ENCODE peak calls at places on chromosomes 16 and 17, in four cellular contexts. One of them, this sample, is unnamed. For H3K4me1, the result is how much of the 10 kb centered on the place peaks cover.

GRCh38 chr17:66964930-66965800 is 658 bp downstream of the CACNG4 start:
- DNase-seq in ascending aorta: no peak
- DNase-seq in tibial nerve: no peak
- DNase-seq in lower lobe of right lung: no peak
- DNase-seq in this sample: no peak

GRCh38 chr17:7261377-7262191 is 694 bp downstream of the CLDN7 start:
- DNase-seq in ascending aorta: no peak
- DNase-seq in tibial nerve: no peak
- DNase-seq in lower lobe of right lung: peak
- DNase-seq in this sample: no peak

GRCh38 chr17:8911205-8911604 is 43.7 kb upstream of the PIK3R6 start:
- DNase-seq in ascending aorta: peak
- DNase-seq in tibial nerve: no peak
- DNase-seq in lower lobe of right lung: no peak
- DNase-seq in this sample: no peak

GRCh38 chr17:73282629-73283028 is 20.9 kb upstream of the CPSF4L start:
- DNase-seq in ascending aorta: no peak
- DNase-seq in tibial nerve: no peak
- DNase-seq in lower lobe of right lung: no peak
- DNase-seq in this sample: no peak

GRCh38 chr16:64711596-64711995 is 410.3 kb downstream of the CDH11 start:
- DNase-seq in ascending aorta: no peak
- DNase-seq in tibial nerve: no peak
- DNase-seq in lower lobe of right lung: no peak
- DNase-seq in this sample: no peak

GRCh38 chr17:74437702-74438101 is 5.8 kb downstream of the GPRC5C start:
- DNase-seq in ascending aorta: no peak
- DNase-seq in tibial nerve: no peak
- DNase-seq in lower lobe of right lung: no peak
- DNase-seq in this sample: no peak

GRCh38 chr16:85112364-85112763 is at the start of gene CIBAR2:
- DNase-seq in ascending aorta: no peak
- DNase-seq in tibial nerve: no peak
- DNase-seq in lower lobe of right lung: no peak
- DNase-seq in this sample: no peak

GRCh38 chr16:2752850-2753522 is 548 bp downstream of the SRRM2 start:
- DNase-seq in ascending aorta: peak
- DNase-seq in tibial nerve: peak
- DNase-seq in lower lobe of right lung: peak
- DNase-seq in this sample: peak

GRCh38 chr16:75627856-75628255 is 4.8 kb upstream of the ADAT1 start:
- DNase-seq in ascending aorta: no peak
- DNase-seq in tibial nerve: no peak
- DNase-seq in lower lobe of right lung: no peak
- DNase-seq in this sample: no peak

GRCh38 chr17:33072421-33073175 is 81.0 kb downstream of the SPACA3 start:
- DNase-seq in ascending aorta: no peak
- DNase-seq in tibial nerve: no peak
- DNase-seq in lower lobe of right lung: no peak
- DNase-seq in this sample: no peak

GRCh38 chr16:25033852-25034251 is 18.7 kb upstream of the ARHGAP17 start:
- DNase-seq in ascending aorta: no peak
- DNase-seq in tibial nerve: no peak
- DNase-seq in lower lobe of right lung: no peak
- DNase-seq in this sample: no peak

GRCh38 chr17:17384291-17384615 is 81.1 kb downstream of the NT5M start:
- DNase-seq in ascending aorta: no peak
- DNase-seq in tibial nerve: no peak
- DNase-seq in lower lobe of right lung: no peak
- DNase-seq in this sample: no peak

GRCh38 chr16:5062790-5063765 is 2.7 kb downstream of the C16orf89 start:
- DNase-seq in ascending aorta: no peak
- DNase-seq in tibial nerve: no peak
- DNase-seq in lower lobe of right lung: no peak
- DNase-seq in this sample: no peak

GRCh38 chr17:49447603-49448325 is 33.1 kb upstream of the PHB1 start:
- DNase-seq in ascending aorta: no peak
- DNase-seq in tibial nerve: no peak
- DNase-seq in lower lobe of right lung: no peak
- DNase-seq in this sample: no peak

GRCh38 chr17:35254107-35254802 is 11.4 kb downstream of the SLFN5 start:
- DNase-seq in ascending aorta: peak
- DNase-seq in tibial nerve: peak
- DNase-seq in lower lobe of right lung: peak
- DNase-seq in this sample: peak

GRCh38 chr17:350706-351435 is 1.7 kb downstream of the RPH3AL start:
- DNase-seq in ascending aorta: peak
- DNase-seq in tibial nerve: peak
- DNase-seq in lower lobe of right lung: peak
- DNase-seq in this sample: peak

GRCh38 chr17:65662166-65662565 is 100.7 kb upstream of the AXIN2 start:
- DNase-seq in ascending aorta: no peak
- DNase-seq in tibial nerve: no peak
- DNase-seq in lower lobe of right lung: no peak
- DNase-seq in this sample: no peak

GRCh38 chr17:50829336-50829735 is 6.0 kb upstream of the WFIKKN2 start:
- DNase-seq in ascending aorta: no peak
- DNase-seq in tibial nerve: no peak
- DNase-seq in lower lobe of right lung: no peak
- DNase-seq in this sample: no peak

GRCh38 chr16:81796585-81797346 is 17.7 kb downstream of the PLCG2 start:
- DNase-seq in ascending aorta: no peak
- DNase-seq in tibial nerve: no peak
- DNase-seq in lower lobe of right lung: no peak
- DNase-seq in this sample: no peak

GRCh38 chr17:45301674-45302073 is 15.1 kb downstream of the MAP3K14 start:
- DNase-seq in ascending aorta: no peak
- DNase-seq in tibial nerve: no peak
- DNase-seq in lower lobe of right lung: no peak
- DNase-seq in this sample: no peak
- H3K4me1 ChIP-seq in ascending aorta: under half
- H3K4me1 ChIP-seq in tibial nerve: under half
- H3K4me1 ChIP-seq in lower lobe of right lung: half or more
- H3K4me1 ChIP-seq in this sample: half or more

GRCh38 chr17:61149862-61150362 is 249.7 kb upstream of the TBX2 start:
- DNase-seq in ascending aorta: no peak
- DNase-seq in tibial nerve: no peak
- DNase-seq in lower lobe of right lung: no peak
- DNase-seq in this sample: no peak
- H3K4me1 ChIP-seq in ascending aorta: under half
- H3K4me1 ChIP-seq in tibial nerve: under half
- H3K4me1 ChIP-seq in lower lobe of right lung: under half
- H3K4me1 ChIP-seq in this sample: under half

GRCh38 chr17:76696763-76697701 is 13.7 kb downstream of the MXRA7 start:
- DNase-seq in ascending aorta: no peak
- DNase-seq in tibial nerve: no peak
- DNase-seq in lower lobe of right lung: no peak
- DNase-seq in this sample: peak
- H3K4me1 ChIP-seq in ascending aorta: under half
- H3K4me1 ChIP-seq in tibial nerve: under half
- H3K4me1 ChIP-seq in lower lobe of right lung: half or more
- H3K4me1 ChIP-seq in this sample: under half

DNA sequence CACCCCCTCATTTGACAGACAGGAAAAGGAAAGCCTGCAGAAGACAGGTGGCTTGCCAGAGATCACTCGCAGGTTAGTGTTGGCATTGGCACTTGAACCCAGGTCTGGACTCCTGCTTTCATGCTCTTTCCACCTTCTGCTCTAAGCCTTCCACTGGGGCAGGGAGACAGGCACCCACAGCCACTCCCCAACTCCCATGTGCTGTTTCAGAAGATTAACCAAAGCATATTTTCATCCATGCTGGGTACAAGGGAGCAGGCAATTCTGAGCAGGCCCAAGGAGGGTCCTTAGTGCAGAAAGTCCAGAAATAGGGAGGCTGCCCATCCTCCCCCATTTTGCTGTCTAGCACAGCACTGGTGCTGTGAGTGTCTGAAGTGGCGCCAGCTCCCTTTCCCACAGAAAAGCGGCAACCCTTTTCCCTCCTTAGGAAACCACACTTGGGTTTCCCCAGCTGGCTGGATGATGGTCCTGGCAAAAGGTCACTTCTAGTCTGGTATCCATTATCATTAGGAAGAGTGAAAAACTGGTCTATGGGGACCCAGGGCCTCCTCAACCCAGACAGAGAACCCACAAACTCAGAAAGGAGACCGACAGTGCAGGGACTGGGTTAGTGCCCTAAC is 2.0 kb upstream of the CAVIN1 start:
- DNase-seq in ascending aorta: no peak
- DNase-seq in tibial nerve: no peak
- DNase-seq in lower lobe of right lung: no peak
- DNase-seq in this sample: no peak
- H3K4me1 ChIP-seq in ascending aorta: under half
- H3K4me1 ChIP-seq in tibial nerve: under half
- H3K4me1 ChIP-seq in lower lobe of right lung: under half
- H3K4me1 ChIP-seq in this sample: under half

GRCh38 chr17:29911641-29912177 is 18.3 kb downstream of the SSH2 start:
- DNase-seq in ascending aorta: no peak
- DNase-seq in tibial nerve: no peak
- DNase-seq in lower lobe of right lung: no peak
- DNase-seq in this sample: no peak
- H3K4me1 ChIP-seq in ascending aorta: under half
- H3K4me1 ChIP-seq in tibial nerve: under half
- H3K4me1 ChIP-seq in lower lobe of right lung: under half
- H3K4me1 ChIP-seq in this sample: under half

DNA sequence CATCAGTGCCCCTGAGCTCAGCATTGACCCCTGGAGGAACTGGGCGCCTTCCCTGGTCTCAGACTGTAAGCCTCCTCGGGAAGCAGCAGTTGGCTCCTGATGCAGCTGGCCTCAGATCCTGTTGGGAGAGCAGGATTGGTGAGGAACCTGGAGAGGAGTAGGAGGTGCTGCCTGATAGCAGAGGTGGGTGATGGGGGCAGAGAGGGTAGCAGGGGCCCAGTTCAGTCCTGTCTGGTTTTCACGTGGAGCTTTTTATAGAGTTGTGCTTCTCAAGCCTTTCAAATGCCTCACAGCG is 23.8 kb upstream of the ZNF750 start:
- DNase-seq in ascending aorta: no peak
- DNase-seq in tibial nerve: no peak
- DNase-seq in lower lobe of right lung: no peak
- DNase-seq in this sample: no peak
- H3K4me1 ChIP-seq in ascending aorta: under half
- H3K4me1 ChIP-seq in tibial nerve: under half
- H3K4me1 ChIP-seq in lower lobe of right lung: under half
- H3K4me1 ChIP-seq in this sample: under half

GRCh38 chr16:69365901-69366300 is 14.3 kb upstream of the TMED6 start:
- DNase-seq in ascending aorta: no peak
- DNase-seq in tibial nerve: no peak
- DNase-seq in lower lobe of right lung: no peak
- DNase-seq in this sample: no peak
- H3K4me1 ChIP-seq in ascending aorta: under half
- H3K4me1 ChIP-seq in tibial nerve: under half
- H3K4me1 ChIP-seq in lower lobe of right lung: under half
- H3K4me1 ChIP-seq in this sample: under half

DNA sequence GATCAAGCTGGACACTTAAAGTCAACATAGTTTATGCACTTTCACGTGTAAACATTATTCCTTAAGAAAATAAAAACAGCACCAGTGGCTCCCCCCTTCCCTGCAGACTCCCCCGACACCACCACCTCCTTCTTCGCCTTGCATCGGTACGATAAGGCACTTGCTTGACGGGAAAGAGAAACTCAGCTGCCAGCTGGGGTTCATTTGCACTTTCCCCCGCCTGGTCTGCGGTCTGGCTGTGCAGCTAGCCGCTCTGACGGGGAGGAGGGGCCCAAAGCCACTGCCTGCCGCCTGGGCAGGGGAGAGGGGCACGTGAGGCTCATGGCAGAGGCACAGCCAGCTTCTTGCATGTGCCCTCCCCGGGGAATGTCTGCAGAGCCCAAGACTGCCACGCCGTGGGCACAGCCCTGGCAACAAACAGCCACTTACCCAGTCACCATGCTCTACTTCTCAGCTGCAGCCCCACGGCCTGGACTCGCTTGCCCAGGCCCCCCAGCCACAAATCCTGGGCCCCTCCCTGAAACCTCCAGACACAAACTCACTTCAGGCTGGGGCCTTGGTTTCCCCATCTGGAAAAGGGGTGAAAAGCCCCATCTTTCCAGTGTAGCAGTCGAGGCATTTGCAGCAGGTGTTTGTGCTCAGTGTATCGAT is 16.5 kb upstream of the PRM1 start:
- DNase-seq in ascending aorta: peak
- DNase-seq in tibial nerve: peak
- DNase-seq in lower lobe of right lung: peak
- DNase-seq in this sample: peak
- H3K4me1 ChIP-seq in ascending aorta: under half
- H3K4me1 ChIP-seq in tibial nerve: under half
- H3K4me1 ChIP-seq in lower lobe of right lung: under half
- H3K4me1 ChIP-seq in this sample: under half

GRCh38 chr17:81638683-81639082 is 1.7 kb downstream of the TSPAN10 start:
- DNase-seq in ascending aorta: no peak
- DNase-seq in tibial nerve: no peak
- DNase-seq in lower lobe of right lung: no peak
- DNase-seq in this sample: no peak

GRCh38 chr17:81631482-81631881 is 5.4 kb downstream of the NPLOC4 start:
- DNase-seq in ascending aorta: no peak
- DNase-seq in tibial nerve: no peak
- DNase-seq in lower lobe of right lung: no peak
- DNase-seq in this sample: no peak

GRCh38 chr17:81635973-81636504 is 873 bp downstream of the NPLOC4 start:
- DNase-seq in ascending aorta: no peak
- DNase-seq in tibial nerve: no peak
- DNase-seq in lower lobe of right lung: no peak
- DNase-seq in this sample: no peak

GRCh38 chr17:81636505-81637288 is at the start of the genes NPLOC4 and TSPAN10:
- DNase-seq in ascending aorta: peak
- DNase-seq in tibial nerve: peak
- DNase-seq in lower lobe of right lung: peak
- DNase-seq in this sample: peak

GRCh38 chr17:81635431-81635830 is 1.5 kb downstream of the NPLOC4 start:
- DNase-seq in ascending aorta: no peak
- DNase-seq in tibial nerve: no peak
- DNase-seq in lower lobe of right lung: no peak
- DNase-seq in this sample: no peak
- H3K4me1 ChIP-seq in ascending aorta: under half
- H3K4me1 ChIP-seq in tibial nerve: under half
- H3K4me1 ChIP-seq in lower lobe of right lung: under half
- H3K4me1 ChIP-seq in this sample: under half